ENCODE peak calls at places on chromosome 10, in five cellular contexts. J is adrenal gland, F is tibial nerve, O is transverse colon, C is esophagus squamous epithelium. T is an unnamed sample.
A peak's percentile ranks its signal among the peaks of the same experiment; 100 is the strongest.

GRCh38 chr10:69486922-69487730 is 35.9 kb downstream of the TSPAN15 start:
- DNase-seq in F (no peak), J (no peak), C (no peak), O (no peak), T (no peak)

GRCh38 chr10:110977662-110978061 is 58.3 kb downstream of the SHOC2 start:
- DNase-seq in F (no peak), O (no peak), J (no peak), C (no peak), T (no peak)

GRCh38 chr10:64636461-64636860 is 1115.3 kb downstream of the REEP3 start:
- DNase-seq in O (no peak), C (no peak), F (no peak), J (no peak), T (no peak)

GRCh38 chr10:103139803-103140202 is 53.3 kb downstream of the NT5C2 start:
- DNase-seq in O (no peak), C (no peak), F (no peak), J (no peak), T (no peak)

GRCh38 chr10:15196335-15196834 is 27.9 kb upstream of the NMT2 start:
- DNase-seq in F (no peak), O (no peak), J (no peak), C (no peak), T (no peak)

GRCh38 chr10:89355373-89355772 is 22.5 kb upstream of the IFIT1B start:
- DNase-seq in C (no peak), O (no peak), J (no peak), F (no peak), T (no peak)

GRCh38 chr10:60869916-60870728 is 73.9 kb downstream of the RHOBTB1 start:
- DNase-seq in F (no peak), O (no peak), J (no peak), C (no peak), T (no peak)

GRCh38 chr10:69504576-69505250 is 53.4 kb downstream of the TSPAN15 start:
- DNase-seq in C (no peak), J (no peak), F (no peak), O (no peak), T (no peak)

GRCh38 chr10:93436577-93436976 is 45.6 kb downstream of the MYOF start:
- DNase-seq in O (peak; percentile 31), C (no peak), F (peak; percentile 69), J (peak; percentile 45), T (peak; percentile 49)

GRCh38 chr10:93236378-93237040 is 162.8 kb downstream of the CYP26A1 start:
- DNase-seq in F (no peak), J (no peak), O (no peak), C (no peak), T (no peak)

GRCh38 chr10:112503643-112504042 is 56.6 kb downstream of the VTI1A start:
- DNase-seq in F (no peak), J (no peak), C (no peak), O (no peak), T (no peak)

GRCh38 chr10:71357792-71358265 is 38.8 kb downstream of the SLC29A3 start:
- DNase-seq in O (no peak), C (no peak), J (peak; percentile 29), F (no peak), T (no peak)

GRCh38 chr10:71837085-71837827 is 13.8 kb downstream of the PSAP start:
- DNase-seq in J (no peak), C (no peak), F (no peak), O (no peak), T (no peak)

GRCh38 chr10:120804020-120804419 is 47.1 kb upstream of the WDR11 start:
- DNase-seq in O (no peak), J (no peak), F (no peak), C (no peak), T (no peak)

DNA sequence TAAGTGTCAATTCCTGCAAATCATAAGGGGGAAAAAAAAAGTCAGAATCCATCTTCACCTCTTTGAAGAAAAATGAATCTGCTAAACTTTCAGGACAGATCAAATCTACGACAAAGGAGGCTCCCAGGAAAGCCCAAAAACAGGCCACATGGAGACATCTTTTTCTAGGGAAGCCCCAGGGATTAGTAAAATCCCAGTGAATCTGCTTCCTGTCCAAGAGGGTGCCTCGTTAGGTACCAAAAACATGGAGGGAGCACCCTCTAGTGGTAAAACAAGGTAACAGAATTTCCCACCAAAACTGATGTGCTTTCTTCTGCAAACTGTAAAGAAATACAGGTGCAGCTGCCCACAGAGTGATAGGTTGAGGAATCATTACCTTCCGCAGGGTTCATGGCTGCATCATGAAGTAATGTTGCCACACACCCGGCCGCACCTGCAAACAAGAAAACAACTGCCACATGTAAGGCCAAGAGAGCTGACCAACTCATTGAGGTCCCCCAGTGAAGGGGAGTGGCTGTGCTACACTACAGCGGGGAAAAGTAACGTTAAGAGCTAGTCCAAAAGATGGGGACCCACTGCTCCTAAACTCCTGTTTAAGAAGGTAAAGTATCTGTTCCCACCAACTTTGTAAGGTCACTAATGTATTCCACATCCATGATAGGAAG is 7.9 kb downstream of the SLC25A28 start:
- DNase-seq in O (peak; percentile 16), J (peak; percentile 34), C (no peak), F (peak; percentile 59), T (no peak)
- TF ChIP-seq CTCF in O (peak; percentile 85), J (peak; percentile 77), C (peak; percentile 77), F (peak; percentile 79), T (peak; percentile 70)

GRCh38 chr10:47384148-47384921 is at the start of gene ZNF488:
- DNase-seq in F (peak; percentile 63), J (peak; percentile 84), O (peak; percentile 87), C (no peak), T (peak; percentile 81)
- TF ChIP-seq POLR2A in F (no peak), J (peak; percentile 60), O (no peak), C (peak; percentile 23), T (no peak)

DNA sequence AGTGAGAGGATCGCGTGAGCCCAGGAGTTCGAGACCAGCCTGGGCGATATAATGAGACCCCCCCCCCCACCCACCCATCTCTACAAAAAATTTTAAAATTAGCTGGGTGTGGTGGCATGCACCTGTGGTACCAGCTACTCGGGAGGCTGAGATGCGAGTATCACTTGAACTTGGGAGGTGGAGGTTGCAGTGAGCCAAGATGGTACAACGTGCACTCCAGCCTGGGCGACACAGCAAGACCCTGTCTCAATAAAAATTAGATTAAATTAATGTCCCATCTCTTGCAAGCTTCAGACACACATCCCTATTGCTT is 391 bp upstream of the PROSER2 start:
- DNase-seq in O (no peak), C (no peak), J (no peak), F (no peak), T (no peak)
- H3K4me3 ChIP-seq in O (peak overlapping the region; percentile 70), C (peak overlapping the region; percentile 88), J (peak overlapping the region; percentile 56), F (peak overlapping the region; percentile 76), T (peak overlapping the region; percentile 49)

DNA sequence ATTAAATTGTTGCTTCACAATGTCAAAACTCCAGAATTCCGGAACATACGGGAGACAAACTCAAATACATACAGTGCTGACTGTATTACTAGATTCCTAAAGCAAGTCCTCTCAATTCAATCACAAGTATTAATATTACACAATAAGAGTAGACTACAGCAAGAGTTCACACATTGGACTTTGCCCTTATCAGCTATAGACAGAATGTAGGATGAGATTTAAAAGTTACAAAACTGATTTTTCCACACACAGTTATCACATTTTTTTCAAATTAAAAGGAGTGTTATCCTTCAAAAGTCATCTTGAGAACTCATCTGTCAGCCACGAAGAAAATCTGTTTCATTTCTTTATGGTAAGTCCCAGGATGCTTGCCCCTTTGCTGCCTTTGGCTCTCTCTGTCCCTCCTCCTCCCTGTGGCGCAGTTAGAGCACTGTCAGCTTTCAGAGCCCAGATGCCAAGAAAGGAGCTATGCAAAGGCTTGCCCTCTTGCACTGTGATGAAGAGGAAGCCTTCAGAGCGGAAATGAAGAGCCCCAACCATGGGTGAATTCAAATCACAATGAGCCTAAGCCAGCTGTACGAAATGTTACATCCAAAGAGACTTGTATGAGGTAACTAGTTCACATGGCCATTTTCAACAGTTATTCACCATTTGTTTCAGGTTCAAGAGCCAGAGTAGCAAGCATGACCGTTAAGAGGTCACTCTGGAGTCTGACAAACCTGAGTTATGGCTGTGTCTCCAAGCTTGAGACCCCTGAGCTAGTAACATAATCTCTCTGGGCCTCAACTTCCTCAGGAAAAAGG is 10.7 kb downstream of the NCOA4 start:
- DNase-seq in O (peak; percentile 16), F (peak; percentile 12), C (no peak), J (peak; percentile 50), T (peak; percentile 25)
- TF ChIP-seq CTCF in O (no peak), F (no peak), C (no peak), J (no peak), T (no peak)

GRCh38 chr10:10584164-10584563 is 433.5 kb upstream of the CELF2 start:
- DNase-seq in O (no peak), C (no peak), J (no peak), F (no peak), T (no peak)
- TF ChIP-seq POLR2A in O (no peak), C (no peak), J (no peak), F (no peak), T (no peak)

GRCh38 chr10:4353964-4354363 is 472.0 kb upstream of the AKR1E2 start:
- DNase-seq in F (no peak), C (no peak), J (no peak), O (no peak), T (no peak)
- H3K4me3 ChIP-seq in F (no peak overlapping the region), C (no peak overlapping the region), J (no peak overlapping the region), O (no peak overlapping the region), T (no peak overlapping the region)

GRCh38 chr10:101031128-101031795 is at the start of the genes PDZD7 and SFXN3:
- DNase-seq in J (peak; percentile 96), O (peak; percentile 98), C (peak; percentile 58), F (peak; percentile 95), T (peak; percentile 94)
- TF ChIP-seq CTCF in J (no peak), O (no peak), C (no peak), F (no peak), T (no peak)

GRCh38 chr10:77873558-77874380 is 52.8 kb downstream of the DLG5 start:
- DNase-seq in J (peak; percentile 92), O (peak; percentile 55), C (no peak), F (no peak), T (no peak)
- TF ChIP-seq POLR2A in J (peak; percentile 85), O (peak; percentile 19), C (no peak), F (no peak), T (peak; percentile 14)

GRCh38 chr10:116889066-116889465 is 39.8 kb downstream of the ENO4 start:
- DNase-seq in J (no peak), F (no peak), O (no peak), C (no peak), T (no peak)

GRCh38 chr10:116893686-116894037 is 44.4 kb downstream of the ENO4 start:
- DNase-seq in C (no peak), F (no peak), O (no peak), J (no peak), T (no peak)

GRCh38 chr10:116888380-116889055 is 39.2 kb downstream of the ENO4 start:
- DNase-seq in F (peak; percentile 52), J (peak; percentile 85), C (no peak), O (peak; percentile 63), T (peak; percentile 63)

GRCh38 chr10:116892873-116893685 is 43.8 kb downstream of the ENO4 start:
- DNase-seq in F (no peak), C (no peak), J (no peak), O (no peak), T (no peak)

DNA sequence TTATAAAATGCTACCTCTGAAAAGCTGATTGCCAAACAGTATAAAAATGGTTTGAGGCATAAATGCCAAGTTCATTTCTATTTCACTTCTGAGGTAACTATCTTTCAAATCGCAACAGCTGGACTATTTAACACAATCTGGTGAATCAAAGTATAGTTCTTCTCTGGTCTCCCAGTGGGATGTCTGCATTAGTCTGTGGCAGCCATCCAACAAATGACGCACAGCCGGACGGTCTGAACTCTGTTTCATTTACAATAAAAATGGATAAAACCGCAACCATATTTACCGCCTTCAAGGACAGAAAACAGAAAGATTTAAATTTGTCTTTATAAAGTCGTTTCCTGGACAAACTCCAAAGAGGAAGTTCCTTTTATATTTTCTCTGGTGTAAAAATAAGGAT is 41.9 kb downstream of the ENO4 start:
- DNase-seq in O (peak; percentile 67), F (no peak), C (no peak), J (peak; percentile 31), T (no peak)
- H3K4me3 ChIP-seq in O (no peak overlapping the region), F (no peak overlapping the region), C (no peak overlapping the region), J (no peak overlapping the region), T (no peak overlapping the region)